ENCODE peak calls at places on chromosomes 5 and 9, in four cellular contexts. One of them, this sample, is unnamed.

GRCh38 chr9:131423171-131423581 is 29.3 kb downstream of the PRRC2B start:
- DNase-seq in IMR-90: peak
- DNase-seq in mesendoderm: peak
- DNase-seq in H9: peak
- DNase-seq in this sample: peak

GRCh38 chr9:12689233-12689632 is 4.0 kb upstream of the TYRP1 start:
- DNase-seq in H9: no peak
- DNase-seq in mesendoderm: no peak
- DNase-seq in IMR-90: no peak
- DNase-seq in this sample: no peak

GRCh38 chr9:133078486-133078885 is 16.7 kb downstream of the CEL start:
- DNase-seq in IMR-90: no peak
- DNase-seq in H9: no peak
- DNase-seq in mesendoderm: no peak
- DNase-seq in this sample: no peak

GRCh38 chr5:140672455-140673186 is 755 bp downstream of the DND1 start:
- DNase-seq in mesendoderm: no peak
- DNase-seq in IMR-90: no peak
- DNase-seq in H9: peak
- DNase-seq in this sample: peak

GRCh38 chr5:143653766-143654282 is 158.1 kb upstream of the HMHB1 start:
- DNase-seq in IMR-90: no peak
- DNase-seq in mesendoderm: no peak
- DNase-seq in H9: no peak
- DNase-seq in this sample: no peak

GRCh38 chr5:83927140-83927733 is 206.6 kb upstream of the HAPLN1 start:
- DNase-seq in H9: peak
- DNase-seq in mesendoderm: peak
- DNase-seq in IMR-90: peak
- DNase-seq in this sample: peak

GRCh38 chr9:5838884-5839571 is 6.1 kb upstream of the ERMP1 start:
- DNase-seq in IMR-90: peak
- DNase-seq in H9: peak
- DNase-seq in mesendoderm: peak
- DNase-seq in this sample: no peak

GRCh38 chr5:170644501-170644900 is 139.0 kb upstream of the GABRP start:
- DNase-seq in H9: no peak
- DNase-seq in mesendoderm: no peak
- DNase-seq in IMR-90: no peak
- DNase-seq in this sample: no peak

GRCh38 chr9:33133186-33133585 is 34.0 kb downstream of the B4GALT1 start:
- DNase-seq in IMR-90: no peak
- DNase-seq in H9: no peak
- DNase-seq in mesendoderm: no peak
- DNase-seq in this sample: no peak

GRCh38 chr5:54646285-54647101 is 128.9 kb downstream of the SNX18 start:
- DNase-seq in IMR-90: peak
- DNase-seq in H9: peak
- DNase-seq in mesendoderm: peak
- DNase-seq in this sample: peak

GRCh38 chr9:115013998-115014397 is 83.6 kb upstream of the TNFSF8 start:
- DNase-seq in H9: peak
- DNase-seq in IMR-90: peak
- DNase-seq in mesendoderm: peak
- DNase-seq in this sample: peak

GRCh38 chr9:116550728-116551436 is 136.2 kb upstream of the TRIM32 start:
- DNase-seq in H9: no peak
- DNase-seq in mesendoderm: peak
- DNase-seq in IMR-90: peak
- DNase-seq in this sample: no peak

GRCh38 chr9:34983209-34983608 is 6.3 kb upstream of the DNAJB5 start:
- DNase-seq in IMR-90: no peak
- DNase-seq in H9: no peak
- DNase-seq in mesendoderm: no peak
- DNase-seq in this sample: no peak

GRCh38 chr9:7387844-7388243 is 411.7 kb downstream of the DMAC1 start:
- DNase-seq in IMR-90: no peak
- DNase-seq in H9: no peak
- DNase-seq in mesendoderm: no peak
- DNase-seq in this sample: no peak

GRCh38 chr9:132672413-132672690 is 2.1 kb downstream of the GTF3C4 start:
- DNase-seq in mesendoderm: peak
- DNase-seq in IMR-90: peak
- DNase-seq in H9: no peak
- DNase-seq in this sample: no peak

GRCh38 chr9:107931071-107931715 is 441.6 kb upstream of the KLF4 start:
- DNase-seq in H9: no peak
- DNase-seq in mesendoderm: peak
- DNase-seq in IMR-90: no peak
- DNase-seq in this sample: no peak

GRCh38 chr9:128683340-128684064 is 5.5 kb upstream of the SET start:
- DNase-seq in mesendoderm: peak
- DNase-seq in H9: peak
- DNase-seq in IMR-90: peak
- DNase-seq in this sample: peak

GRCh38 chr9:129550199-129550839 is 70.6 kb downstream of the C9orf50 start:
- DNase-seq in IMR-90: peak
- DNase-seq in H9: no peak
- DNase-seq in mesendoderm: peak
- DNase-seq in this sample: no peak

DNA sequence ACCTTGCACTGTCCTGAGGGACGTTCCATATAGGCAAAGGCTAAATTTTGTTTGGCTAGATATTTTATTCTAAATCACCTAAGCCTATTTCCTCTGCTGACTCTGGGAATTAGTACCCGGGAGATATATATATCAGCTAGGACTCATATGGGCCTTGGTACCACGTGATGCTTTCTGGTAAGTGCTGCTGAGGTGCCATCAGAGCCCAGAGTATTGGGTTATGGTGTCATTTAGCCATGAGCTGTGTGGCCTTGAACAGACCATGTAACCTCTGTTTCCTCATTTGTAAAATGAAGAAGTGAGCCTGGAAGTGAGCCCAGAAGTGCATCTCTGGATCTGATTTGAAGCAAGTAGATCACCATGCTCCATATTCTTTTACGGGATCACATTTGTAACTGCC is 126.1 kb downstream of the GPBP1 start:
- DNase-seq in mesendoderm: no peak
- DNase-seq in H9: no peak
- DNase-seq in IMR-90: no peak
- DNase-seq in this sample: no peak
- H2BK15ac ChIP-seq in mesendoderm: no peak
- H2BK15ac ChIP-seq in H9: no peak
- H2BK15ac ChIP-seq in IMR-90: peak
- H2BK15ac ChIP-seq in this sample: no peak

DNA sequence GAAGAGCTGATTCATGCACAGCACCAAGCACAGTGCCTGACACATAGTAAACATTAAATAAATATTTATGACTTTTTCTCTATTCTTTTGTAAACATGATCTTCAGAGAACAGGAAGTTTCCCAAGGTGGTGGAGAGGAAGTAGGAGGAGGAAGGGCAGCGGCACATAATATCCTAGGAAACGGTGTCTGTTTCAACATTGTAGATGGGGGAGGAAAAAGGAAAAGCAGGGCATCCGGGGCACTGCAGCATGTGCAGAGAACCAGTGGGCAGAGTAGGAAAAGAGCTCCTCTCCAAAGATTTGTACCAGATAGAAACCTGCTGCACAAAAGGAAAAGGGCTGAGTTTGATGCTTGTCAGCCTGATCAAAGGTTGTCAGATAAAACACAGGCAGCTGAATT is 421.7 kb upstream of the ZNF462 start:
- DNase-seq in H9: no peak
- DNase-seq in mesendoderm: no peak
- DNase-seq in IMR-90: no peak
- DNase-seq in this sample: no peak
- H3K56ac ChIP-seq in H9: no peak
- H3K56ac ChIP-seq in mesendoderm: no peak
- H3K56ac ChIP-seq in IMR-90: no peak
- H3K56ac ChIP-seq in this sample: no peak

GRCh38 chr9:122820490-122820845 is 7.9 kb downstream of the PDCL start:
- DNase-seq in H9: no peak
- DNase-seq in IMR-90: no peak
- DNase-seq in mesendoderm: no peak
- DNase-seq in this sample: no peak
- H2BK15ac ChIP-seq in H9: no peak
- H2BK15ac ChIP-seq in IMR-90: peak
- H2BK15ac ChIP-seq in mesendoderm: no peak
- H2BK15ac ChIP-seq in this sample: no peak

GRCh38 chr5:125890387-125890955 is 532.7 kb upstream of the GRAMD2B start:
- DNase-seq in mesendoderm: no peak
- DNase-seq in H9: no peak
- DNase-seq in IMR-90: no peak
- DNase-seq in this sample: no peak

GRCh38 chr5:125896381-125896780 is 526.8 kb upstream of the GRAMD2B start:
- DNase-seq in IMR-90: no peak
- DNase-seq in mesendoderm: no peak
- DNase-seq in H9: no peak
- DNase-seq in this sample: no peak

GRCh38 chr5:125891326-125891725 is 531.9 kb upstream of the GRAMD2B start:
- DNase-seq in H9: no peak
- DNase-seq in mesendoderm: no peak
- DNase-seq in IMR-90: no peak
- DNase-seq in this sample: no peak

GRCh38 chr5:125897068-125897467 is 526.1 kb upstream of the GRAMD2B start:
- DNase-seq in H9: no peak
- DNase-seq in IMR-90: no peak
- DNase-seq in mesendoderm: no peak
- DNase-seq in this sample: no peak

DNA sequence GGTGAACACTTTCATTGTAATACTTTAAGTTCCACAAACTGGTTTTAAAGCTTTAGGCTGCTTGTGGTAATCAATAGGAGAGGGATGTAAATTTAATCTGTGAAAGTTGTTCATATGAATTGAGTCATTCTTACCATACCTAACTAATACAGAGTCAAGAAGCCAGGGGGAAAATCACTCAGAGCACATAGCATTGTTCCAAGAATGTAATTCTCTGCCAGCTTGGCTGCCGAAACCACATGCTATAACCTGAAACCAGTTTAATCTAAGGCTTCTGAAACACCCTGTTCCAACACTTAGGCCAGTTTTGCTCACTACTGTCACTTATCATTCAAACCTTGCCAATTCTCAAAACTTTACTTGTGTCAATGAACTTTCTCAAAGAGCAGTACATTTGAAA is 528.8 kb upstream of the GRAMD2B start:
- DNase-seq in H9: no peak
- DNase-seq in IMR-90: no peak
- DNase-seq in mesendoderm: no peak
- DNase-seq in this sample: no peak
- H3K56ac ChIP-seq in H9: no peak
- H3K56ac ChIP-seq in IMR-90: no peak
- H3K56ac ChIP-seq in mesendoderm: no peak
- H3K56ac ChIP-seq in this sample: no peak

DNA sequence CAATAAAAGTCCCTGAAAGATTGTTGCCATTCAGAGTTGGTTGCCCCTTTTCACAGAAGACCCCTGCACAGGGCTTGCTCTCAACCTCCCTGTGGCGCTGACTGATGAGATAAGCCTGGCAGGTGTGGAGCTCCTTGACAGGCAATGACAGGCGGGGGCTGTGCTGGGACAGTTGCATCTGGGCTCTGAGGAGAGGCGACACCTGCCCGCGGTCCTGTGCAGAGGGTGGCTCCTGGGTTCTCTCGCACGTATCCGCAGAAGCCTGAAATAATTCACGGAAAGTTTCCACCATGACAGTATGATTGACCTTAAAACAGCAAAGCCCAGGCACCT is 19.8 kb upstream of the EXOC3 start:
- DNase-seq in mesendoderm: no peak
- DNase-seq in IMR-90: no peak
- DNase-seq in H9: no peak
- DNase-seq in this sample: no peak
- H2BK15ac ChIP-seq in mesendoderm: no peak
- H2BK15ac ChIP-seq in IMR-90: no peak
- H2BK15ac ChIP-seq in H9: no peak
- H2BK15ac ChIP-seq in this sample: no peak

GRCh38 chr5:104363567-104363966 is 801.0 kb upstream of the NUDT12 start:
- DNase-seq in IMR-90: no peak
- DNase-seq in H9: no peak
- DNase-seq in mesendoderm: no peak
- DNase-seq in this sample: no peak

GRCh38 chr5:104372796-104373195 is 810.2 kb upstream of the NUDT12 start:
- DNase-seq in H9: no peak
- DNase-seq in IMR-90: no peak
- DNase-seq in mesendoderm: no peak
- DNase-seq in this sample: no peak

GRCh38 chr5:104370523-104370922 is 807.9 kb upstream of the NUDT12 start:
- DNase-seq in mesendoderm: no peak
- DNase-seq in IMR-90: no peak
- DNase-seq in H9: no peak
- DNase-seq in this sample: no peak

GRCh38 chr5:104367978-104368377 is 805.4 kb upstream of the NUDT12 start:
- DNase-seq in IMR-90: no peak
- DNase-seq in mesendoderm: no peak
- DNase-seq in H9: no peak
- DNase-seq in this sample: no peak
- H3K56ac ChIP-seq in IMR-90: no peak
- H3K56ac ChIP-seq in mesendoderm: no peak
- H3K56ac ChIP-seq in H9: no peak
- H3K56ac ChIP-seq in this sample: no peak

GRCh38 chr9:84670106-84670800 is 724 bp downstream of the NTRK2 start:
- DNase-seq in mesendoderm: peak
- DNase-seq in H9: peak
- DNase-seq in IMR-90: no peak
- DNase-seq in this sample: peak

GRCh38 chr9:84668204-84669007 is 1.1 kb upstream of the NTRK2 start:
- DNase-seq in H9: peak
- DNase-seq in IMR-90: peak
- DNase-seq in mesendoderm: peak
- DNase-seq in this sample: peak

GRCh38 chr9:84669008-84669292 is 579 bp upstream of the NTRK2 start:
- DNase-seq in mesendoderm: no peak
- DNase-seq in IMR-90: no peak
- DNase-seq in H9: no peak
- DNase-seq in this sample: no peak

GRCh38 chr9:84670801-84671153 is 1.2 kb downstream of the NTRK2 start:
- DNase-seq in mesendoderm: no peak
- DNase-seq in H9: no peak
- DNase-seq in IMR-90: no peak
- DNase-seq in this sample: no peak

GRCh38 chr9:84669293-84670105 is at the start of gene NTRK2:
- DNase-seq in IMR-90: peak
- DNase-seq in mesendoderm: peak
- DNase-seq in H9: peak
- DNase-seq in this sample: peak
- H2BK15ac ChIP-seq in IMR-90: no peak
- H2BK15ac ChIP-seq in mesendoderm: no peak
- H2BK15ac ChIP-seq in H9: no peak
- H2BK15ac ChIP-seq in this sample: no peak